ENCODE peak calls at places on chromosome 18, in four cellular contexts. One of them, this sample, is unnamed.

GRCh38 chr18:37420315-37420880 is 145.2 kb downstream of the CELF4 start:
- DNase-seq in HepG2: no peak
- DNase-seq in H1: no peak
- DNase-seq in SK-N-SH: no peak
- DNase-seq in this sample: no peak

GRCh38 chr18:6746386-6746960 is 17.0 kb downstream of the ARHGAP28 start:
- DNase-seq in HepG2: no peak
- DNase-seq in H1: no peak
- DNase-seq in SK-N-SH: no peak
- DNase-seq in this sample: no peak

GRCh38 chr18:5868218-5868904 is 27.0 kb downstream of the TMEM200C start:
- DNase-seq in HepG2: peak; percentile 83
- DNase-seq in H1: no peak
- DNase-seq in SK-N-SH: peak; percentile 38
- DNase-seq in this sample: peak; percentile 16

GRCh38 chr18:45056907-45057306 is 376.2 kb downstream of the SETBP1 start:
- DNase-seq in HepG2: no peak
- DNase-seq in H1: no peak
- DNase-seq in SK-N-SH: no peak
- DNase-seq in this sample: no peak

GRCh38 chr18:13194239-13194638 is 24.3 kb upstream of the LDLRAD4 start:
- DNase-seq in HepG2: no peak
- DNase-seq in H1: no peak
- DNase-seq in SK-N-SH: no peak
- DNase-seq in this sample: no peak

GRCh38 chr18:59639821-59640220 is 57.4 kb downstream of the CCBE1 start:
- DNase-seq in HepG2: no peak
- DNase-seq in H1: no peak
- DNase-seq in SK-N-SH: no peak
- DNase-seq in this sample: no peak

GRCh38 chr18:59079264-59079972 is 60.3 kb upstream of the SEC11C start:
- DNase-seq in HepG2: no peak
- DNase-seq in H1: no peak
- DNase-seq in SK-N-SH: no peak
- DNase-seq in this sample: no peak

GRCh38 chr18:23826850-23827620 is 137.8 kb downstream of the LAMA3 start:
- DNase-seq in HepG2: no peak
- DNase-seq in H1: no peak
- DNase-seq in SK-N-SH: no peak
- DNase-seq in this sample: no peak

GRCh38 chr18:67574749-67575148 is 58.2 kb upstream of the DSEL start:
- DNase-seq in HepG2: no peak
- DNase-seq in H1: no peak
- DNase-seq in SK-N-SH: no peak
- DNase-seq in this sample: no peak

GRCh38 chr18:34493566-34494358 is 216.3 kb upstream of the DTNA start:
- DNase-seq in HepG2: peak; percentile 14
- DNase-seq in H1: no peak
- DNase-seq in SK-N-SH: peak; percentile 84
- DNase-seq in this sample: no peak

GRCh38 chr18:55419939-55420664 is 167.9 kb downstream of the TCF4 start:
- DNase-seq in HepG2: no peak
- DNase-seq in H1: no peak
- DNase-seq in SK-N-SH: no peak
- DNase-seq in this sample: no peak

GRCh38 chr18:53281406-53281805 is 941.4 kb downstream of the DCC start:
- DNase-seq in HepG2: no peak
- DNase-seq in H1: no peak
- DNase-seq in SK-N-SH: no peak
- DNase-seq in this sample: no peak

GRCh38 chr18:49193896-49194295 is 243.1 kb upstream of the SMAD7 start:
- DNase-seq in HepG2: no peak
- DNase-seq in H1: no peak
- DNase-seq in SK-N-SH: no peak
- DNase-seq in this sample: no peak
- TF ChIP-seq TCF12 in HepG2: no peak
- TF ChIP-seq TCF12 in H1: no peak
- TF ChIP-seq TCF12 in SK-N-SH: no peak
- TF ChIP-seq TCF12 in this sample: no peak

GRCh38 chr18:9449580-9449979 is 25.7 kb upstream of the RALBP1 start:
- DNase-seq in HepG2: no peak
- DNase-seq in H1: no peak
- DNase-seq in SK-N-SH: no peak
- DNase-seq in this sample: no peak

GRCh38 chr18:9446839-9447238 is 28.5 kb upstream of the RALBP1 start:
- DNase-seq in HepG2: no peak
- DNase-seq in H1: no peak
- DNase-seq in SK-N-SH: no peak
- DNase-seq in this sample: no peak

GRCh38 chr18:9453273-9453672 is 22.0 kb upstream of the RALBP1 start:
- DNase-seq in HepG2: no peak
- DNase-seq in H1: no peak
- DNase-seq in SK-N-SH: no peak
- DNase-seq in this sample: no peak

GRCh38 chr18:9447334-9447733 is 28.0 kb upstream of the RALBP1 start:
- DNase-seq in HepG2: no peak
- DNase-seq in H1: no peak
- DNase-seq in SK-N-SH: no peak
- DNase-seq in this sample: no peak

GRCh38 chr18:9449987-9450386 is 25.3 kb upstream of the RALBP1 start:
- DNase-seq in HepG2: no peak
- DNase-seq in H1: no peak
- DNase-seq in SK-N-SH: no peak
- DNase-seq in this sample: no peak
- TF ChIP-seq TCF12 in HepG2: no peak
- TF ChIP-seq TCF12 in H1: no peak
- TF ChIP-seq TCF12 in SK-N-SH: no peak
- TF ChIP-seq TCF12 in this sample: no peak

DNA sequence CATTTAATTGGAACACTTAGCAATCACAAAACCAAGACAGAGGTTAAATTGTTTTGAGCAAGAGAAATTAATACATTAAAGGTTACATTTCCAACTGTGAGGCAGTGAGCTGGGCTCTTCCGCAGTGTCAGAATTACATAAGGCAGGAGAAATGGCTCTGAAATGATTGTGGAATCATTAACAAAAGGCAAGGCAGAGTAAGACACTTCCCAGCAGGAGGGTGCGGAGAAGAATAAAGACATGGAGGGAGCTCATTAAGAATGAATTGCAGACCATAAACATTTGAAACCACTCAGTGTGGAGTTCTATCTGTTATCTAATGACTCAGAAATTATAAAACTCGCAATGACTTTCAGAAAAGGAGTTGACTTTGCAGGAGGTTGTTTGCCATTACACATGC is 77.1 kb downstream of the SMIM21 start:
- DNase-seq in HepG2: no peak
- DNase-seq in H1: peak; percentile 46
- DNase-seq in SK-N-SH: no peak
- DNase-seq in this sample: no peak
- TF ChIP-seq TCF12 in HepG2: no peak
- TF ChIP-seq TCF12 in H1: no peak
- TF ChIP-seq TCF12 in SK-N-SH: no peak
- TF ChIP-seq TCF12 in this sample: no peak

DNA sequence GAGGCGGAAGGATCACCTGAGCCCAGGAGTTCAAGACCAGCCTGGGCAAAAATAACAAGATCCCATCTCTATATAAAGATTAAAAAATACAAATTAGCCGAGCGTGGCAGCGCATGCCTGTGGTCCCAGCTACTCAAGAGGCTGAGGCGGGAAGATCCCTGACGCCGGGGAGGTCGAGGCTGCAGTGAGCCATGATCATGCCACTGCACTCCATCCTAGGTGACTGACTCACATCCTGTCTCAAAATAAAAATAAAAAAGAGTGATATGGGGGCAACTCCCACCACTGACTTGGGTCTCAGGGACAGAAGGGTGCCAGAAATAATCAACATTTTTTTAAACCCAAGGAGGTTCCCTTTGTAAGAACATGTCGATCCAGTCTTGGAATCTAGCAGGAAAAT is 37.6 kb downstream of the ZNF516 start:
- DNase-seq in HepG2: no peak
- DNase-seq in H1: no peak
- DNase-seq in SK-N-SH: no peak
- DNase-seq in this sample: no peak
- TF ChIP-seq TCF12 in HepG2: no peak
- TF ChIP-seq TCF12 in H1: no peak
- TF ChIP-seq TCF12 in SK-N-SH: no peak
- TF ChIP-seq TCF12 in this sample: no peak

GRCh38 chr18:57083485-57083884 is 63.4 kb upstream of the BOD1L2 start:
- DNase-seq in HepG2: no peak
- DNase-seq in H1: no peak
- DNase-seq in SK-N-SH: no peak
- DNase-seq in this sample: no peak
- TF ChIP-seq TCF12 in HepG2: no peak
- TF ChIP-seq TCF12 in H1: no peak
- TF ChIP-seq TCF12 in SK-N-SH: no peak
- TF ChIP-seq TCF12 in this sample: no peak

GRCh38 chr18:2924920-2925319 is 78.1 kb downstream of the EMILIN2 start:
- DNase-seq in HepG2: no peak
- DNase-seq in H1: no peak
- DNase-seq in SK-N-SH: no peak
- DNase-seq in this sample: no peak

GRCh38 chr18:2926528-2926927 is 79.7 kb downstream of the EMILIN2 start:
- DNase-seq in HepG2: no peak
- DNase-seq in H1: no peak
- DNase-seq in SK-N-SH: no peak
- DNase-seq in this sample: no peak

GRCh38 chr18:2920546-2921343 is 73.9 kb downstream of the EMILIN2 start:
- DNase-seq in HepG2: no peak
- DNase-seq in H1: no peak
- DNase-seq in SK-N-SH: no peak
- DNase-seq in this sample: no peak

GRCh38 chr18:2921778-2922177 is 75.0 kb downstream of the EMILIN2 start:
- DNase-seq in HepG2: no peak
- DNase-seq in H1: no peak
- DNase-seq in SK-N-SH: no peak
- DNase-seq in this sample: no peak

DNA sequence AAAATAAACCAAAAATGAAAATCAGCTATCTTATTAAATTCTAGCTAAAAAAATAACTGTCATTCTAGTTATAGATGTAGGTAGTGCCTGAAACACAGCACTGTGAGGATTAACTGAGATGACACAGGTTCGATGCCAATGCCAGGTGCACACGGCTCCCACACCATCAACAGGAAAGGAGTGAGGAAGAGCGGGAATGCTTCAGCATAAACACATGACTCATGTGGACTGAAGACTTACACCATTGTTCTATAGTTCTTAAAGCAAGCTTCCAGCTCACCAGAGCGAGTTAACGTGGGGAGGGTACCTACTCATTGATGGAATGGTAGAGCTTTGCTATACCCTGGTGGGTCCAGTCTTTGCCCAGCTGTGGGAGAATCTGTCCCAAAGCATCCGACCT is 76.7 kb downstream of the EMILIN2 start:
- DNase-seq in HepG2: no peak
- DNase-seq in H1: no peak
- DNase-seq in SK-N-SH: no peak
- DNase-seq in this sample: no peak
- TF ChIP-seq TCF12 in HepG2: no peak
- TF ChIP-seq TCF12 in H1: no peak
- TF ChIP-seq TCF12 in SK-N-SH: no peak
- TF ChIP-seq TCF12 in this sample: no peak